ENCODE peak calls at places on chromosome 7, in six cellular contexts. J is heart left ventricle, A is transverse colon, Q is adrenal gland, M is gastrocnemius medialis, S is sigmoid colon. O is an unnamed sample. For H3K4me1, the result is how much of the 10 kb centered on the place peaks cover.

GRCh38 chr7:8261711-8262695 is at the start of gene ICA1:
- DNase-seq in S (peak), A (peak), Q (peak), J (peak), M (peak), O (no peak)

GRCh38 chr7:98628916-98629525 is 11.9 kb downstream of the NPTX2 start:
- DNase-seq in A (no peak), J (no peak), M (no peak), Q (no peak), S (no peak), O (no peak)

GRCh38 chr7:148700693-148701092 is 2.0 kb downstream of the CUL1 start:
- DNase-seq in M (no peak), S (no peak), J (no peak), A (peak), Q (no peak), O (no peak)

GRCh38 chr7:128378637-128379036 is 17.1 kb upstream of the PRRT4 start:
- DNase-seq in J (no peak), S (no peak), Q (no peak), A (no peak), M (no peak), O (no peak)

GRCh38 chr7:45657136-45657889 is 83.1 kb downstream of the ADCY1 start:
- DNase-seq in A (no peak), S (no peak), Q (no peak), J (no peak), M (no peak), O (no peak)

GRCh38 chr7:38057829-38058228 is 120.2 kb upstream of the STARD3NL start:
- DNase-seq in A (no peak), J (no peak), S (no peak), Q (no peak), M (no peak), O (no peak)

GRCh38 chr7:30533886-30534285 is 29.3 kb upstream of the GGCT start:
- DNase-seq in M (no peak), J (no peak), A (no peak), Q (no peak), S (no peak), O (no peak)

GRCh38 chr7:55207423-55207822 is 157.7 kb upstream of the LANCL2 start:
- DNase-seq in A (no peak), J (no peak), S (no peak), M (no peak), Q (no peak), O (no peak)

GRCh38 chr7:36262286-36262685 is 109.2 kb downstream of the EEPD1 start:
- DNase-seq in S (no peak), J (no peak), A (no peak), Q (no peak), M (no peak), O (no peak)

GRCh38 chr7:128108641-128109423 is 77.6 kb upstream of the LRRC4 start:
- DNase-seq in S (peak), Q (no peak), A (no peak), J (no peak), M (no peak), O (no peak)

GRCh38 chr7:28750981-28751380 is 207.1 kb downstream of the TRIL start:
- DNase-seq in A (no peak), Q (no peak), J (no peak), M (no peak), S (no peak), O (no peak)

GRCh38 chr7:522071-522937 is 2.7 kb upstream of the PDGFA start:
- DNase-seq in A (peak), S (no peak), M (peak), Q (peak), J (no peak), O (peak)

GRCh38 chr7:97011536-97012292 is 6.4 kb downstream of the DLX6 start:
- DNase-seq in J (no peak), S (no peak), Q (no peak), M (no peak), A (no peak), O (no peak)

GRCh38 chr7:112485766-112486165 is 5.0 kb downstream of the LSMEM1 start:
- DNase-seq in S (no peak), A (no peak), Q (no peak), M (no peak), J (no peak), O (no peak)

GRCh38 chr7:150994141-150994837 is 3.5 kb downstream of the NOS3 start:
- DNase-seq in J (peak), M (no peak), S (no peak), Q (no peak), A (no peak), O (no peak)

GRCh38 chr7:107122483-107122882 is 46.3 kb upstream of the HBP1 start:
- DNase-seq in S (no peak), Q (no peak), A (no peak), J (no peak), M (no peak), O (no peak)

GRCh38 chr7:155270876-155271275 is 26.8 kb upstream of the INSIG1 start:
- DNase-seq in S (no peak), A (no peak), M (no peak), Q (no peak), J (no peak), O (no peak)

DNA sequence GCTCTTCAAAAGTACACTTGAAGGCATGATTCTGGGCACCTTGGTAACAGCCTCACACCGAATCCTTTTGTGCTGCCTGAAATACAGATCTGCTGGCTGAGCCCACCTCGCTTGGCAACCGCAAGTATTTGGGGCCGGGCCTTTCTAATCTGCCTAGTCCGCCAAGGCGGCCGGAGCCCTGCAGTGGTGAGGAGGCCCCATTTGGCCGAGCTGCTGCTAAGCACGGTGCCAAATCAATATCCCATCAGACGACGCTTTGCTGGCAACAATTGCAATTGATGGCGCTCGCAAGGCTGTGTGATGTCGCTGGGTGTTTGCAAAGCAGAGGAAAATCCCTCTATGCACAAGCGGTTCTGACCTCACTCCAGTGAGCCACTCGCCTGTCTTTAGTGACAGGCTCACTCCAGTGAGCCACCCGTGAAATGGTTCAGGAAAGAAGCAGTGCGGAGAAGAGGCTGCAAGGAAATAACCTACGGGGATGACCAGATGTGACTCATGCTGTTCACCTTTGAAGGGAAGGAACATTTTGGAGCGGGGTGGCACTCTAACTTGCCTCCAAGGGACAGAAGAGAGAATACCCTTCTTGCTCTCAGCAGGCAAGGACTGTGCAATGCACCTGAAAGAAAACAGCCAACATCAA is 18.2 kb upstream of the PDE1C start:
- DNase-seq in M (no peak), J (no peak), S (no peak), Q (no peak), A (no peak), O (no peak)
- H3K4me3 ChIP-seq in M (no peak), J (no peak), S (no peak), Q (no peak), A (no peak), O (no peak)

DNA sequence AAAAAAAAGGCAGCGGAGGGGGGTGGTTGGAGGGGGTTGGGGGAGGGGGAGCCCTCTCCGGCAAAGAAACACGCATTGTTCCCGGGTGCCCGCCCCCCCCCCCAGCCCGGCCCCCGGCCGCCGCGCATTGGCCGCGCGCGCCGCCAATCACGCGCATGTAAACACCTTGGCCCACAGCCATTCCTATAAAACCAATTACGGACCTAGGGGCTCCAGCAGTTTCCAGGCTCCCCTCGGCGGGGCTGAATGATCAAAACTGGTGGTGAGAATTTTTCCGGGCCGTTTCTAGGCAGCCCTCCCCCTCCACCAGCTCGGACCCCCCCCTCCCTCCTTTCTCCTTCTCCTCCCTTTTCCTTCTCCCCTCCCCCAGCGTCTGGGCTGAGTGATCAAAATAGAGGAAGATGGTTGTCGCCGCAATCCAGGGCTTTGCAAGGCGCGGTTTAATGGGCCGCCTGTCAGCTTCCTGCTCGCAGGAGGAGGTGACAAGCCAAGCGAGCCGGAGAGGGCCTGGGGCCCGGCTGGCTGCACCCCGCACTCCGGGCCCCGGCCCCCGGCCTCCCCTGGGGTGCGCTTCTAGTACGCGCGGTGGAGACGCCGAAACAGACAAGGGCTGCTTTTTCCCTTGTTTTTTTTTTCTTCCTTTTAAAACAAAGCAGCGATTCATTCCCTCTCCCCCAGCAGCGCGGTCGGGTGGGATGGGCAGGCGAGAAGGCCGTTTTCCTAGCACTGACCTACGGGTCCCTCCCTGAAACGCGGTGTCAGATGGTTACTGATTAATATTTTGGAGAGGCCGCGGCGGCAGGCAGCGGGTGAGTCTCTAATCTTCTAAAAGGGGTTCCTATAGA is 432 bp upstream of the TNRC18 start:
- DNase-seq in A (peak), Q (peak), J (peak), S (peak), M (peak), O (peak)
- TF ChIP-seq POLR2A in A (peak), Q (peak), J (no peak), S (peak), M (peak), O (peak)

DNA sequence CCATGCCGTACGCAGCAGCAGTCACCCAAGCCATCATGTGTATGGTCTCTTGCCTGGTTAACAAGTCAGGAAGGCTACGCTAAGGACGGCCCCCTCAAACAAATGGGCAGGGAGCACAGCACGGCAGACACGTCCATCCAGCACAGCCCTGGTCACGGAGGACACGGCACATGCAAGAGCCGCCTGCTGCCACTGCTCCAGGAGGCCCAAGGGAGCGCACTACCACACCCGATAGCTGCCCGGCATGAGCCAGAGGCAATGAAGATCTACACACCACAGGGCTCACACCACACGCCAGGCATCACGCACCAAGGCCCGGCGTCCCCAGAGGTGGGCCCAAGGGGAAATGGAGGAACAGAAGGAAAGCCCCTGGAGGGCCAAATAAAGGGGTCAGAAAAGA is 134.2 kb downstream of the MAD1L1 start:
- DNase-seq in J (no peak), M (no peak), Q (no peak), S (no peak), A (no peak), O (no peak)
- H3K4me1 ChIP-seq in J (under half), M (under half), Q (under half), S (under half), A (under half), O (under half)

GRCh38 chr7:16466087-16466472 is 542 bp upstream of the SOSTDC1 start:
- DNase-seq in A (no peak), Q (no peak), M (no peak), S (no peak), J (no peak), O (no peak)
- H3K4me3 ChIP-seq in A (peak), Q (no peak), M (no peak), S (peak), J (no peak), O (no peak)

GRCh38 chr7:139127648-139128047 is 18.1 kb upstream of the ZC3HAV1 start:
- DNase-seq in Q (no peak), M (no peak), A (no peak), J (no peak), S (no peak), O (no peak)

GRCh38 chr7:139131622-139132021 is 22.1 kb upstream of the ZC3HAV1 start:
- DNase-seq in Q (no peak), S (no peak), A (no peak), M (no peak), J (no peak), O (no peak)

GRCh38 chr7:139139150-139139549 is 29.6 kb upstream of the ZC3HAV1 start:
- DNase-seq in Q (no peak), S (no peak), J (no peak), A (no peak), M (no peak), O (no peak)

DNA sequence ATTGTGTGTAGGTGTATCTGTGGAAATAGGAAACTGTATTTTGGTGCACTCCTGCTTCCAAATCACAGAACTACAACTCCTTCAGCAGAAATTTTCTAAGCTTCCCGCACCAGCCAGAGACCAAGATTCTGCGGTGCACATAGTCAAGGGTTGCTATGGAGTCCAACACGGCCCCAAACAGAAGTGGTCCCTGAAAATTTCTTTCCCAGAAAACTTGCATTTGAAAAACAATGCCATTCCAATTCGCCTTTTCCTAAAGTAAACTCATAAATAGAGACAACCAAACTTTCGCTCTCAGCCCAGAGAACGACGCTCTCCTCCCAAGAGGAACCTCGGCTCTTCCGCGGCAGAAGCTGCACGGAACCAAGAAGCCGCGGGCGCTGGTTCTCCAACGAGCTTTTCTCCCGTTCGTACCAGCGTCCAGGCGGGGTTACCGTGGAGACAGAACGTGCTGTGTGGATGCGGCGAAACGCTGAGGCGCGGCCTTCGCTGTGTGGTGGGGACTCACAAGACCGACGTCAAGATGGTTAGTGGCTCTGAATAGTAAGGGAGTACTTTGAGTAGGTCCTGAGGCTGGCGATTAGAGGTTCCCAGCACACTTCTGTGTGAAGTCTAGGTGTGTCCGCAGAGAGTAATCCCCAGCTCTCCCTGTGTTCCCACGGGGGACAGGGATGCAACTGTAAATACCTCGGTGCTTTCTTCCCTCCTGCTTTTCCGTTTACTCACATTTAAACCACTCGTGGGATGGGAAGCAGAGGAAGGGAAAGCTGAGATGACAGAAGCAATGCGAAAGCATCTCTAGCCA is 24.0 kb upstream of the ZC3HAV1 start:
- DNase-seq in M (peak), J (peak), Q (peak), S (peak), A (peak), O (peak)
- TF ChIP-seq POLR2A in M (no peak), J (no peak), Q (no peak), S (no peak), A (no peak), O (no peak)

GRCh38 chr7:130896898-130897514 is 163.0 kb upstream of the KLF14 start:
- DNase-seq in Q (peak), J (peak), A (peak), M (no peak), S (peak), O (no peak)
- H3K4me1 ChIP-seq in Q (under half), J (half or more), A (half or more), M (half or more), S (half or more), O (half or more)

DNA sequence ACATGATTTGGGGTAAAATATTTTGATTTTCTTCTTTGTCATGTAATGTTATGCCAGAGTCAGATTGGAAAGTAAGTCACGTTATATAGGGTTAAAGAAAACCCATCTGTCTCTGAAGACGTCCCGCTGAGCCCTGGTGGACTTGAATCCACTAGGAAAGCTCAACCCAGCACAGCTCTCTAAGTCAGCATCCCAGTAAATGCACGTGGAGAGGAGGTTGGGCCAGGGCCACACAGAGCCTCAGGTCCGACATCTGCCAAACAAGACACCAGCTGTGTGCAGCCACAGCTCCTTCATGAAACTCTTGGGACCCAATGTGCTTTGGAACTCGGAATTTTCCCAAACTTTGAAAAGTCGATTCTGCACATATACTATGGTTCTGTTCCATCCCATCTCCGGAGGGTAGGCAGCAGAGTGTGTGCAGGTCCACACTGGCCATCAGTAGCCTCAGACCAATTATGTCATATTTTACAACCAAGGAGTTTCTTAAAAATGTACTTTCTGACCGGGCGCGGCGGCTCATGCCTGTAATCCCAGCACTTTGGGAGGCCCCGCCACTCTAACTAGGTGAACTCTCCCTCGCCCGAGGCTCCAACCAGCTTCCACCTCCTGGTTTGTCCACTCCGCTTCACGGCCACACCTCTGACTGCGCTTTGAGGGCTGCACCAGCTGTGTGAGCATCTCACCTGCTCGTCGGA is 29.8 kb upstream of the DNAJB6 start:
- DNase-seq in M (no peak), A (no peak), J (no peak), Q (no peak), S (no peak), O (no peak)
- H3K4me3 ChIP-seq in M (no peak), A (no peak), J (no peak), Q (no peak), S (no peak), O (no peak)

GRCh38 chr7:76317782-76318487 is 15.5 kb downstream of the HSPB1 start:
- DNase-seq in A (peak), J (peak), Q (peak), M (peak), S (peak), O (peak)
- TF ChIP-seq POLR2A in A (peak), J (peak), Q (peak), M (peak), S (peak), O (peak)

GRCh38 chr7:120060283-120060682 is 212.7 kb upstream of the KCND2 start:
- DNase-seq in S (no peak), A (no peak), Q (no peak), J (no peak), M (no peak), O (no peak)
- H3K4me1 ChIP-seq in S (under half), A (under half), Q (under half), J (under half), M (under half), O (under half)

DNA sequence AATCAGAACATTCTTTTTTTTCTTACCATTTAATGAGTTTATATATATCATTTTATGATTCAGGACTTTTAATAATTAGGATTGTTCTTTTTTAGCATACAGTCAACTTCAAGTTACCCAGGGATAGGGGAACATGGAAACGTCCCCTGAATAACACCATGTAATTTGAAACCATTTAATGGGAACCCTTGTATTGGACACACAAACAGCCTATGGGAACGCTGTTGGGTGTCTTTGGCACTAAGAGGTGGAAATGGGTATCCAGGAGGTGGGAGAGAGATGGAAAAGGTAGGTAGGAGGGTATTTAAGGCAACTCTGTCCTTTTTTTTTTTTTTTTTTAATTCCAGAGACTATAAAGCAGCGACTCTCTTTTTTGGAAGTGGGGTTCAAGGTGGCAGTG is 2.6 kb downstream of the LUC7L2 start:
- DNase-seq in S (no peak), A (no peak), J (no peak), Q (no peak), M (no peak), O (no peak)
- H3K4me3 ChIP-seq in S (no peak), A (no peak), J (peak), Q (no peak), M (peak), O (no peak)